ENCODE peak calls at places on chromosomes 3 and 15, in six cellular contexts. N is epithelial cell of esophagus, P is hepatocyte, K is left ventricle myocardium inferior, O is foreskin fibroblast, X is AG04450. S is an unnamed sample.
A peak's percentile ranks its signal among the peaks of the same experiment; 100 is the strongest.

GRCh38 chr3:70970136-70970535 is 613.4 kb downstream of the FOXP1 start:
- DNase-seq in N (no peak), P (no peak), K (no peak), O (no peak), X (no peak), S (no peak)

GRCh38 chr3:188052229-188052965 is 101.6 kb upstream of the LPP start:
- DNase-seq in N (no peak), P (peak; percentile 72), K (peak; percentile 83), O (no peak), X (no peak), S (no peak)

GRCh38 chr15:92638291-92638708 is 17.3 kb downstream of the FAM174B start:
- DNase-seq in N (peak; percentile 29), P (peak; percentile 73), K (no peak), O (no peak), X (peak; percentile 59), S (no peak)

GRCh38 chr15:73752817-73753214 is 335 bp downstream of the INSYN1 start:
- DNase-seq in N (no peak), P (peak; percentile 54), K (no peak), O (no peak), X (no peak), S (no peak)

GRCh38 chr15:51186846-51187340 is 92.2 kb upstream of the TNFAIP8L3 start:
- DNase-seq in N (no peak), P (no peak), K (no peak), O (no peak), X (no peak), S (no peak)

GRCh38 chr3:43737001-43737440 is 46.3 kb downstream of the ABHD5 start:
- DNase-seq in N (no peak), P (peak; percentile 38), K (no peak), O (no peak), X (no peak), S (no peak)

GRCh38 chr3:188348445-188349244 is 194.7 kb downstream of the LPP start:
- DNase-seq in N (peak; percentile 96), P (peak; percentile 84), K (peak; percentile 84), O (peak; percentile 83), X (peak; percentile 45), S (peak; percentile 92)

GRCh38 chr3:174533286-174533685 is 325.8 kb upstream of the NAALADL2 start:
- DNase-seq in N (peak; percentile 60), P (no peak), K (no peak), O (peak; percentile 19), X (peak; percentile 18), S (peak; percentile 62)

GRCh38 chr3:4809970-4810369 is 169.3 kb upstream of the BHLHE40 start:
- DNase-seq in N (peak; percentile 26), P (no peak), K (no peak), O (no peak), X (no peak), S (no peak)

GRCh38 chr15:94576889-94577533 is 345.6 kb downstream of the MCTP2 start:
- DNase-seq in N (peak; percentile 58), P (peak; percentile 29), K (no peak), O (no peak), X (no peak), S (peak; percentile 29)
- TF ChIP-seq CTCF in N (peak; percentile 86), P (peak; percentile 41), K (peak; percentile 56), O (peak; percentile 19), X (peak; percentile 55), S (peak; percentile 76)

DNA sequence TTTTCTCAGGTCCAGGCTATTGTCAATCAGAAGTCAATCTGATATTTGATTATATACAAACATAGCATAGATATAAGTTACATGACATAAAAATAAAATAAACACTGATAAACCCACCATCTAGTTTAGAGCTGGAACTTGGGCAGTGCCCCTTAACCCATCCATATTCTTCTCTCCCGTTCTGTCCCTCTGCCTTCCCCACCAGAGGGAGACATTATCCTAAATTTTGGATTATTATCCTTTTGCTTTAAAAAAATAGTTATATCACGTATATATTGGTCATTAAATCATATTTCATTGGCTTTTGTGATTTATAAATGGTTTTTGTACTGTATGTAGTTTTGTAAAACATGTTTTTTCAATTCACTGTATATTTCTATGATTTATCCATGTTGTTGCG is 107.9 kb downstream of the GMPS start:
- DNase-seq in N (no peak), P (no peak), K (no peak), O (no peak), X (no peak), S (no peak)
- TF ChIP-seq CTCF in N (no peak), P (peak; percentile 27), K (peak; percentile 9), O (peak; percentile 10), X (peak; percentile 41), S (peak; percentile 53)

GRCh38 chr3:22322861-22323260 is 571.9 kb upstream of the ZNF385D start:
- DNase-seq in N (no peak), P (no peak), K (no peak), O (no peak), X (no peak), S (no peak)

GRCh38 chr3:22326305-22326704 is 575.3 kb upstream of the ZNF385D start:
- DNase-seq in N (no peak), P (no peak), K (no peak), O (no peak), X (no peak), S (no peak)
- TF ChIP-seq CTCF in N (no peak), P (no peak), K (no peak), O (no peak), X (no peak), S (no peak)

DNA sequence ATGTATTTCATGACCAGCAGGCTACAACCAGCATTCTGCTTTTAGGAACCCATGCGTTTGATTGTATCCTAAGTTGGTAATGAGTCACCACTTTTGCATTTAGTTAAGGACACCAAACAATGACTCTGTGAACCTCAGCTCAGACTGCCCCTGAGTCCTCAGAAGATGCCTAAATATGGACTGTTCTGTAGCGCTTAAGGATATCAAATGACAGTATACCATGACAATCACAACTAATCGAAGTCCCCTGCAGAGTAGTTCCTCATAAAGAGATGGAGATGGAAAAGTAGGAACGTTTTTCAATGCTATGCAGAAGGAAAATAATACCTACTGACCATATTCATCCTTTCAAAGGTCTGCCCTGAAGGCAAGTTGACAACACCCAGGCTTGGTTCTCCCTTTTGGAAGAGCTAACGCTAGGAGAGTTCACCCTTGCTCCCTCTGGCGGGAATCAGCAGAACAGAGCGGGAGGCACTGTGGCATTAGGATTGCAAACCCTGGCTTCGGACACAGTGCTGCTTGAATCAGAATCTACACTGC is 508.6 kb downstream of the FHIT start:
- DNase-seq in N (peak; percentile 13), P (peak; percentile 42), K (no peak), O (no peak), X (no peak), S (no peak)
- TF ChIP-seq CTCF in N (no peak), P (peak; percentile 48), K (peak; percentile 44), O (peak; percentile 16), X (peak; percentile 58), S (no peak)

S was measured in foreskin keratinocyte.